ENCODE peak calls at places on chromosomes 1 and 21, in nine cellular contexts. B, R, G, T, C, Z, H, X and K are unnamed samples.

GRCh38 chr1:233904979-233905415 is 521 bp downstream of the SLC35F3 start:
- DNase-seq in B (no peak), R (no peak), G (no peak), T (peak; percentile 72), C (no peak), Z (peak; percentile 6), H (no peak), X (no peak), K (peak; percentile 8)

GRCh38 chr1:35448344-35448801 is 108.8 kb downstream of the KIAA0319L start:
- DNase-seq in B (no peak), R (no peak), G (peak; percentile 86), T (no peak), C (no peak), Z (peak; percentile 95), H (no peak), X (no peak), K (no peak)

GRCh38 chr21:34536820-34537219 is 24.8 kb upstream of the KCNE1 start:
- DNase-seq in B (no peak), R (no peak), G (no peak), T (no peak), C (no peak), Z (peak; percentile 45), H (no peak), X (no peak), K (no peak)

GRCh38 chr1:8460784-8461183 is 142.9 kb downstream of the SLC45A1 start:
- DNase-seq in B (no peak), R (no peak), G (no peak), T (no peak), C (no peak), Z (no peak), H (no peak), X (no peak), K (no peak)

GRCh38 chr1:50969611-50970507 is at the start of gene CDKN2C:
- DNase-seq in B (no peak), R (peak; percentile 98), G (peak; percentile 62), T (peak; percentile 76), C (peak; percentile 95), Z (peak; percentile 92), H (peak; percentile 72), X (peak; percentile 77), K (peak; percentile 23)

GRCh38 chr1:3275471-3276340 is 178.8 kb upstream of the ARHGEF16 start:
- DNase-seq in B (no peak), R (no peak), G (no peak), T (no peak), C (no peak), Z (peak; percentile 46), H (no peak), X (no peak), K (no peak)

GRCh38 chr21:26954591-26955214 is 12.2 kb downstream of the ADAMTS5 start:
- DNase-seq in B (no peak), R (peak; percentile 99), G (no peak), T (no peak), C (no peak), Z (no peak), H (no peak), X (no peak), K (no peak)

GRCh38 chr1:32063261-32063681 is 9.5 kb upstream of the TMEM39B start:
- DNase-seq in B (no peak), R (peak; percentile 80), G (peak; percentile 55), T (no peak), C (no peak), Z (peak; percentile 76), H (no peak), X (no peak), K (no peak)

GRCh38 chr1:151980287-151981177 is 13.1 kb downstream of the S100A10 start:
- DNase-seq in B (no peak), R (no peak), G (no peak), T (no peak), C (no peak), Z (peak; percentile 92), H (no peak), X (no peak), K (no peak)

GRCh38 chr1:29186252-29186651 is 4.6 kb upstream of the SRSF4 start:
- DNase-seq in B (no peak), R (no peak), G (no peak), T (no peak), C (no peak), Z (no peak), H (no peak), X (no peak), K (no peak)

GRCh38 chr1:151832318-151832984 is 849 bp upstream of the RORC start:
- DNase-seq in B (no peak), R (peak; percentile 3), G (peak; percentile 34), T (no peak), C (no peak), Z (peak; percentile 88), H (no peak), X (peak; percentile 89), K (peak; percentile 94)

GRCh38 chr1:7383671-7384070 is 387.4 kb upstream of the VAMP3 start:
- DNase-seq in B (no peak), R (no peak), G (no peak), T (peak; percentile 13), C (no peak), Z (no peak), H (no peak), X (no peak), K (no peak)

GRCh38 chr1:51986718-51987117 is 3.8 kb downstream of the RAB3B start:
- DNase-seq in B (no peak), R (no peak), G (no peak), T (no peak), C (no peak), Z (no peak), H (no peak), X (no peak), K (no peak)

GRCh38 chr1:184362876-184363275 is 24.0 kb upstream of the C1orf21 start:
- DNase-seq in B (no peak), R (no peak), G (no peak), T (no peak), C (no peak), Z (peak; percentile 59), H (no peak), X (no peak), K (no peak)

GRCh38 chr1:42937141-42937696 is 21.4 kb downstream of the SLC2A1 start:
- DNase-seq in B (no peak), R (no peak), G (peak; percentile 85), T (no peak), C (no peak), Z (peak; percentile 80), H (no peak), X (no peak), K (peak; percentile 46)

GRCh38 chr1:84037758-84038611 is 39.1 kb upstream of the TTLL7 start:
- DNase-seq in B (no peak), R (no peak), G (no peak), T (no peak), C (no peak), Z (no peak), H (no peak), X (no peak), K (no peak)

GRCh38 chr1:228208831-228209524 is 1.1 kb downstream of the OBSCN start:
- DNase-seq in B (no peak), R (no peak), G (no peak), T (no peak), C (no peak), Z (no peak), H (no peak), X (no peak), K (no peak)

GRCh38 chr1:159009287-159009686 is 420 bp upstream of the IFI16 start:
- DNase-seq in B (no peak), R (no peak), G (no peak), T (no peak), C (no peak), Z (no peak), H (no peak), X (no peak), K (no peak)

GRCh38 chr1:41661428-41662060 is 177.1 kb upstream of the EDN2 start:
- DNase-seq in B (no peak), R (peak; percentile 11), G (no peak), T (peak; percentile 58), C (peak; percentile 72), Z (peak; percentile 58), H (no peak), X (no peak), K (no peak)

GRCh38 chr1:58932820-58933598 is 149.2 kb upstream of the JUN start:
- DNase-seq in B (no peak), R (no peak), G (peak; percentile 90), T (no peak), C (peak; percentile 14), Z (peak; percentile 91), H (no peak), X (peak; percentile 22), K (peak; percentile 89)

GRCh38 chr1:63984891-63985290 is 211.1 kb downstream of the ROR1 start:
- DNase-seq in B (no peak), R (no peak), G (no peak), T (no peak), C (no peak), Z (peak; percentile 64), H (no peak), X (no peak), K (no peak)

GRCh38 chr21:35063428-35064172 is 14.5 kb upstream of the RUNX1 start:
- DNase-seq in B (no peak), R (no peak), G (peak; percentile 87), T (no peak), C (no peak), Z (no peak), H (no peak), X (no peak), K (no peak)

GRCh38 chr1:229238674-229239415 is 32.1 kb upstream of the RAB4A start:
- DNase-seq in B (no peak), R (no peak), G (no peak), T (no peak), C (no peak), Z (peak; percentile 59), H (no peak), X (no peak), K (no peak)

GRCh38 chr1:40663324-40664166 is 1.9 kb downstream of the RIMS3 start:
- DNase-seq in B (no peak), R (peak; percentile 3), G (no peak), T (no peak), C (no peak), Z (no peak), H (no peak), X (peak; percentile 18), K (no peak)

GRCh38 chr1:119079881-119080280 is 60.6 kb downstream of the WARS2 start:
- DNase-seq in B (no peak), R (no peak), G (no peak), T (no peak), C (no peak), Z (no peak), H (no peak), X (no peak), K (no peak)

GRCh38 chr1:993379-993995 is 6.4 kb downstream of the HES4 start:
- DNase-seq in B (no peak), R (no peak), G (no peak), T (no peak), C (no peak), Z (no peak), H (no peak), X (no peak), K (no peak)

GRCh38 chr1:91623020-91623419 is 122.4 kb downstream of the CDC7 start:
- DNase-seq in B (no peak), R (no peak), G (no peak), T (no peak), C (no peak), Z (no peak), H (no peak), X (no peak), K (no peak)

GRCh38 chr1:88736633-88737248 is 52.7 kb downstream of the PKN2 start:
- DNase-seq in B (no peak), R (no peak), G (peak; percentile 24), T (no peak), C (no peak), Z (peak; percentile 73), H (no peak), X (no peak), K (no peak)

GRCh38 chr1:99682291-99682751 is 36.4 kb downstream of the PALMD start:
- DNase-seq in B (no peak), R (no peak), G (no peak), T (no peak), C (no peak), Z (peak; percentile 78), H (no peak), X (no peak), K (no peak)

GRCh38 chr1:192951961-192952460 is 107.1 kb downstream of the UCHL5 start:
- DNase-seq in B (no peak), R (no peak), G (peak; percentile 37), T (no peak), C (no peak), Z (peak; percentile 85), H (no peak), X (no peak), K (no peak)

GRCh38 chr1:187464320-187464719 is 635.6 kb downstream of the PLA2G4A start:
- DNase-seq in B (no peak), R (no peak), G (no peak), T (no peak), C (no peak), Z (no peak), H (no peak), X (no peak), K (no peak)